ENCODE peak calls at places on chromosomes 4 and X, in nine cellular contexts. X, J, N, E, U, B, H, I and P are unnamed samples.

GRCh38 chr4:8509311-8509950 is 68.9 kb downstream of the TRMT44 start:
- DNase-seq in X (no peak), J (no peak), N (no peak), E (no peak), U (no peak), B (no peak), H (no peak), I (no peak), P (no peak)

GRCh38 chrX:107571296-107571998 is 56.9 kb upstream of the PRPS1 start:
- DNase-seq in X (no peak), J (peak; percentile 85), N (peak; percentile 72), E (no peak), U (peak; percentile 84), B (no peak), H (peak; percentile 95), I (no peak), P (no peak)

GRCh38 chrX:45309096-45309495 is 108.4 kb upstream of the DIPK2B start:
- DNase-seq in X (no peak), J (no peak), N (peak; percentile 31), E (no peak), U (no peak), B (no peak), H (no peak), I (no peak), P (no peak)

GRCh38 chrX:140817943-140818342 is 108.4 kb downstream of the LINC00632 start:
- DNase-seq in X (no peak), J (peak; percentile 14), N (peak; percentile 66), E (no peak), U (no peak), B (no peak), H (peak; percentile 5), I (no peak), P (no peak)

GRCh38 chrX:112822892-112823291 is 17.7 kb downstream of the AMOT start:
- DNase-seq in X (no peak), J (no peak), N (no peak), E (no peak), U (no peak), B (no peak), H (no peak), I (no peak), P (no peak)

GRCh38 chr4:142314686-142315085 is 531.4 kb downstream of the INPP4B start:
- DNase-seq in X (no peak), J (no peak), N (no peak), E (no peak), U (no peak), B (no peak), H (no peak), I (no peak), P (no peak)

GRCh38 chrX:63967541-63967940 is 182.5 kb upstream of the ARHGEF9 start:
- DNase-seq in X (no peak), J (no peak), N (no peak), E (no peak), U (no peak), B (no peak), H (no peak), I (no peak), P (no peak)

GRCh38 chrX:619451-619811 is 11.2 kb upstream of the SHOX start:
- DNase-seq in X (no peak), J (no peak), N (no peak), E (no peak), U (no peak), B (no peak), H (no peak), I (no peak), P (no peak)

GRCh38 chr4:1870328-1870577 is 940 bp upstream of the NSD2 start:
- DNase-seq in X (peak; percentile 78), J (peak; percentile 86), N (peak; percentile 91), E (peak; percentile 89), U (peak; percentile 63), B (peak; percentile 64), H (peak; percentile 70), I (peak; percentile 79), P (peak; percentile 85)

GRCh38 chr4:41633321-41633720 is 95.4 kb downstream of the LIMCH1 start:
- DNase-seq in X (no peak), J (no peak), N (no peak), E (no peak), U (no peak), B (no peak), H (no peak), I (no peak), P (no peak)

GRCh38 chr4:177951026-177951425 is 508.8 kb upstream of the AGA start:
- DNase-seq in X (no peak), J (no peak), N (no peak), E (no peak), U (no peak), B (no peak), H (no peak), I (no peak), P (no peak)

GRCh38 chr4:2799444-2799911 is 6.6 kb downstream of the SH3BP2 start:
- DNase-seq in X (no peak), J (no peak), N (no peak), E (peak; percentile 41), U (no peak), B (no peak), H (no peak), I (no peak), P (peak; percentile 44)

GRCh38 chr4:109939153-109939552 is 26.5 kb downstream of the EGF start:
- DNase-seq in X (no peak), J (no peak), N (no peak), E (no peak), U (no peak), B (no peak), H (no peak), I (no peak), P (no peak)

GRCh38 chr4:154982187-154983047 is 201.3 kb downstream of the RBM46 start:
- DNase-seq in X (no peak), J (peak; percentile 73), N (peak; percentile 86), E (peak; percentile 34), U (peak; percentile 50), B (no peak), H (no peak), I (no peak), P (no peak)

GRCh38 chr4:113300384-113301011 is 251.0 kb downstream of the ANK2 start:
- DNase-seq in X (no peak), J (peak; percentile 76), N (peak; percentile 4), E (peak; percentile 39), U (peak; percentile 36), B (no peak), H (peak; percentile 73), I (no peak), P (no peak)

GRCh38 chrX:74924449-74925209 is 623 bp downstream of the NEXMIF start:
- DNase-seq in X (no peak), J (peak; percentile 20), N (peak; percentile 18), E (peak; percentile 45), U (peak; percentile 0), B (no peak), H (no peak), I (no peak), P (no peak)

GRCh38 chr4:88445252-88445651 is 11.7 kb upstream of the HERC5 start:
- DNase-seq in X (no peak), J (no peak), N (no peak), E (no peak), U (peak; percentile 39), B (no peak), H (no peak), I (no peak), P (no peak)

GRCh38 chrX:47900833-47901232 is 64.1 kb downstream of the ZNF81 start:
- DNase-seq in X (no peak), J (no peak), N (no peak), E (no peak), U (no peak), B (no peak), H (no peak), I (no peak), P (no peak)

GRCh38 chr4:6889101-6889735 is 20.4 kb upstream of the TBC1D14 start:
- DNase-seq in X (no peak), J (no peak), N (no peak), E (no peak), U (no peak), B (no peak), H (no peak), I (no peak), P (no peak)

GRCh38 chrX:40260123-40260751 is 162.5 kb upstream of the BCOR start:
- DNase-seq in X (no peak), J (peak; percentile 38), N (no peak), E (no peak), U (no peak), B (no peak), H (no peak), I (no peak), P (no peak)

GRCh38 chr4:95505149-95505548 is 43.6 kb downstream of the UNC5C start:
- DNase-seq in X (no peak), J (no peak), N (peak; percentile 62), E (no peak), U (no peak), B (no peak), H (no peak), I (no peak), P (no peak)

GRCh38 chrX:83535417-83536244 is 27.5 kb downstream of the POU3F4 start:
- DNase-seq in X (no peak), J (no peak), N (no peak), E (no peak), U (no peak), B (no peak), H (no peak), I (no peak), P (no peak)

GRCh38 chr4:54499308-54500074 is 158.3 kb upstream of the KIT start:
- DNase-seq in X (no peak), J (peak; percentile 40), N (peak; percentile 16), E (no peak), U (peak; percentile 36), B (no peak), H (peak; percentile 93), I (no peak), P (no peak)

GRCh38 chr4:15963001-15963451 is at the start of gene FGFBP2:
- DNase-seq in X (no peak), J (peak; percentile 74), N (peak; percentile 66), E (peak; percentile 29), U (peak; percentile 31), B (no peak), H (no peak), I (peak; percentile 6), P (peak; percentile 79)

GRCh38 chr4:128299848-128300247 is 12.2 kb upstream of the PGRMC2 start:
- DNase-seq in X (no peak), J (no peak), N (no peak), E (no peak), U (no peak), B (no peak), H (no peak), I (no peak), P (no peak)

GRCh38 chrX:124232523-124233201 is 99.8 kb upstream of the TEX13D start:
- DNase-seq in X (peak; percentile 23), J (no peak), N (no peak), E (no peak), U (no peak), B (no peak), H (no peak), I (no peak), P (no peak)

GRCh38 chrX:120463241-120463640 is 5.9 kb downstream of the LAMP2 start:
- DNase-seq in X (no peak), J (no peak), N (peak; percentile 68), E (no peak), U (no peak), B (no peak), H (no peak), I (no peak), P (no peak)

GRCh38 chr4:185011408-185011807 is 6.9 kb upstream of the HELT start:
- DNase-seq in X (no peak), J (no peak), N (peak; percentile 24), E (no peak), U (no peak), B (no peak), H (no peak), I (no peak), P (no peak)

GRCh38 chr4:108049406-108049805 is 59.7 kb downstream of the HADH start:
- DNase-seq in X (no peak), J (no peak), N (no peak), E (no peak), U (no peak), B (no peak), H (no peak), I (no peak), P (no peak)

GRCh38 chr4:5142726-5143125 is 91.4 kb downstream of the STK32B start:
- DNase-seq in X (no peak), J (peak; percentile 44), N (peak; percentile 75), E (no peak), U (no peak), B (no peak), H (no peak), I (no peak), P (no peak)

GRCh38 chr4:4735136-4735754 is 124.2 kb upstream of the MSX1 start:
- DNase-seq in X (no peak), J (no peak), N (peak; percentile 15), E (no peak), U (no peak), B (no peak), H (no peak), I (no peak), P (no peak)